ENCODE peak calls at places on chromosomes 4 and X, in six cellular contexts. L is caudate nucleus, P is PC-3, V is pons, X is coronary artery, M is right cardiac atrium. S is an unnamed sample.

GRCh38 chr4:6245246-6246169 is 24.1 kb upstream of the WFS1 start:
- DNase-seq in V (no peak), X (no peak), P (no peak), M (peak; percentile 60), L (peak; percentile 35), S (no peak)

GRCh38 chr4:185817403-185817818 is 5.4 kb upstream of the SORBS2 start:
- DNase-seq in V (no peak), P (no peak), X (no peak), L (no peak), M (peak; percentile 64), S (no peak)

GRCh38 chr4:10521386-10521785 is 64.2 kb upstream of the ZNF518B start:
- DNase-seq in L (no peak), X (no peak), M (no peak), V (no peak), P (no peak), S (no peak)

GRCh38 chrX:69218407-69218806 is 53.2 kb upstream of the PJA1 start:
- DNase-seq in V (no peak), M (no peak), L (no peak), X (no peak), P (no peak), S (no peak)

GRCh38 chr4:165787516-165788274 is 85.3 kb upstream of the TLL1 start:
- DNase-seq in P (no peak), L (no peak), X (no peak), V (no peak), M (no peak), S (no peak)

GRCh38 chr4:101958547-101958946 is 168.0 kb downstream of the BANK1 start:
- DNase-seq in X (no peak), V (no peak), M (no peak), L (no peak), P (no peak), S (no peak)

GRCh38 chrX:46865281-46865680 is 28.4 kb downstream of the RP2 start:
- DNase-seq in L (no peak), M (no peak), V (peak; percentile 1), P (peak; percentile 69), X (no peak), S (peak; percentile 10)

GRCh38 chrX:82813671-82814078 is 694.4 kb upstream of the POU3F4 start:
- DNase-seq in X (no peak), V (no peak), P (peak; percentile 97), M (no peak), L (no peak), S (peak; percentile 5)

S was measured in GM04504.